ENCODE peak calls at places on chromosomes 6 and 20, in eight cellular contexts. F is neuronal stem cell; X is CD8-positive, alpha-beta T cell; W is thoracic aorta; N is CD4-positive, alpha-beta memory T cell; T is BE2C; B is heart right ventricle; E is H1. A is an unnamed sample.

GRCh38 chr6:149831380-149831820 is 32.8 kb downstream of the LRP11 start:
- DNase-seq in F (no peak), X (no peak), N (no peak), E (no peak), T (no peak), B (no peak), W (no peak), A (no peak)

GRCh38 chr6:17886891-17887290 is 100.5 kb downstream of the KIF13A start:
- DNase-seq in W (no peak), E (no peak), B (no peak), X (no peak), N (no peak), F (no peak), T (no peak), A (no peak)

GRCh38 chr20:16613954-16614353 is 40.7 kb upstream of the KIF16B start:
- DNase-seq in W (no peak), B (no peak), X (no peak), T (no peak), E (no peak), F (no peak), N (no peak), A (no peak)

GRCh38 chr20:31927758-31928157 is 24.1 kb downstream of the PDRG1 start:
- DNase-seq in X (no peak), W (no peak), N (no peak), B (no peak), E (no peak), T (no peak), F (no peak), A (no peak)

GRCh38 chr6:132964101-132964867 is 149.9 kb downstream of the RPS12 start:
- DNase-seq in E (no peak), T (peak; percentile 73), N (no peak), B (no peak), W (no peak), F (no peak), X (no peak), A (no peak)

GRCh38 chr6:45709834-45710233 is 305.8 kb downstream of the CLIC5 start:
- DNase-seq in F (no peak), W (no peak), B (no peak), T (no peak), E (no peak), X (no peak), N (no peak), A (no peak)

GRCh38 chr20:45995213-45996097 is 13.3 kb upstream of the MMP9 start:
- DNase-seq in W (no peak), N (no peak), T (no peak), E (no peak), X (no peak), B (no peak), F (no peak), A (no peak)

GRCh38 chr20:7497985-7498384 is 442.3 kb downstream of the HAO1 start:
- DNase-seq in T (no peak), E (no peak), X (no peak), F (no peak), W (no peak), B (no peak), N (no peak), A (no peak)

GRCh38 chr6:161613711-161614110 is 339.9 kb upstream of the AGPAT4 start:
- DNase-seq in B (no peak), X (no peak), T (no peak), W (no peak), F (no peak), N (no peak), E (no peak), A (no peak)

GRCh38 chr6:39228992-39229767 is at the start of gene KCNK5:
- DNase-seq in W (peak; percentile 15), N (peak; percentile 51), T (peak; percentile 85), B (peak; percentile 34), X (peak; percentile 44), F (peak; percentile 69), E (peak; percentile 80), A (peak; percentile 86)

GRCh38 chr20:46558511-46558959 is 8.1 kb upstream of the OCSTAMP start:
- DNase-seq in E (no peak), T (no peak), B (no peak), N (no peak), F (no peak), W (no peak), X (no peak), A (no peak)

GRCh38 chr6:78460711-78461110 is 406.6 kb upstream of the IRAK1BP1 start:
- DNase-seq in W (no peak), E (no peak), B (no peak), T (no peak), N (no peak), X (no peak), F (no peak), A (no peak)

GRCh38 chr6:166862287-166862977 is 93.9 kb downstream of the RNASET2 start:
- DNase-seq in W (no peak), X (no peak), T (peak; percentile 73), E (peak; percentile 41), F (peak; percentile 52), N (peak; percentile 50), B (peak; percentile 22), A (no peak)

GRCh38 chr20:32570401-32571190 is 14.5 kb downstream of the NOL4L start:
- DNase-seq in B (no peak), T (no peak), F (no peak), X (no peak), W (no peak), E (no peak), N (no peak), A (no peak)

GRCh38 chr20:50363479-50363878 is 146.7 kb upstream of the PTPN1 start:
- DNase-seq in N (no peak), X (no peak), E (no peak), W (no peak), T (no peak), B (no peak), F (no peak), A (no peak)

GRCh38 chr20:37395921-37396519 is 50.1 kb downstream of the SRC start:
- DNase-seq in F (no peak), T (peak; percentile 83), E (peak; percentile 39), N (no peak), W (no peak), B (no peak), X (no peak), A (no peak)

GRCh38 chr20:37396520-37397075 is 50.7 kb downstream of the SRC start:
- DNase-seq in N (no peak), B (no peak), W (no peak), X (no peak), T (peak; percentile 78), F (peak; percentile 92), E (peak; percentile 64), A (no peak)

GRCh38 chr20:37398750-37399621 is 53.0 kb downstream of the SRC start:
- DNase-seq in B (no peak), T (no peak), F (no peak), X (no peak), W (no peak), E (no peak), N (no peak), A (no peak)

GRCh38 chr20:37397954-37398749 is 52.2 kb downstream of the SRC start:
- DNase-seq in X (no peak), E (no peak), N (no peak), W (no peak), B (no peak), T (no peak), F (no peak), A (no peak)

GRCh38 chr20:37397076-37397953 is 51.4 kb downstream of the SRC start:
- DNase-seq in W (no peak), B (no peak), N (no peak), X (no peak), E (peak; percentile 33), F (no peak), T (no peak), A (no peak)
- H3K36me3 ChIP-seq in W (peaks cover 38% of the 10 kb centered on the region), B (no peaks in the 10 kb centered on the region), N (no peaks in the 10 kb centered on the region), X (no peaks in the 10 kb centered on the region), E (no peaks in the 10 kb centered on the region), F (peaks cover 29% of the 10 kb centered on the region), T (no peaks in the 10 kb centered on the region), A (peaks cover 14% of the 10 kb centered on the region)

GRCh38 chr20:9516658-9516987 is 2.2 kb downstream of the LAMP5 start:
- DNase-seq in F (no peak), W (no peak), N (no peak), B (no peak), T (no peak), X (no peak), E (no peak), A (no peak)
- H3K4me3 ChIP-seq in F (no peak overlapping the region), W (peak overlapping the region; percentile 60), N (no peak overlapping the region), B (peak overlapping the region; percentile 38), T (peak overlapping the region; percentile 84), X (no peak overlapping the region), E (peak overlapping the region; percentile 63), A (peak overlapping the region; percentile 22)

DNA sequence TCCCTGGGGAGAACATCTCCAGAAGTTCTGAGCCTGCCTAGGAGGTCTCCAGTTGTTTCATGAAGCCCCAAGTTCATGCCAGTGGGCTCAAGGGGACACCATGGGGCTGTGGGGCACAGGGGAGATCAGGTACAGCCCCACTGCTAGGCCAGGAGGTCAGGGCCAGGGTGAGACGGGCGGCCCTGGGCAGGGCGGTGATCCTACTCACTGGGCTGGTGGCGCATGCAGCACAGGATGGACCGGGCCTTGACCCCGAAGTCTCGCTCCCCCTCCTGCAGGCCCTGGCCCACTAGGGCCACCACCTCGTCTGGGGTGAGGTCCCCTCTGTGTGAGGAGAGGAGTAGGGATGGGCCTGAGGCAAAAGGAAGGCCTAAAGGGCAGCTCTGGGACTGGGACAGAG is 26.1 kb downstream of the ADA start:
- DNase-seq in E (no peak), B (no peak), F (no peak), T (no peak), W (no peak), X (no peak), N (no peak), A (no peak)
- H3K36me3 ChIP-seq in E (peaks cover under 1% of the 10 kb centered on the region), B (no peaks in the 10 kb centered on the region), F (peaks cover 33% of the 10 kb centered on the region), T (no peaks in the 10 kb centered on the region), W (no peaks in the 10 kb centered on the region), X (peaks cover 15% of the 10 kb centered on the region), N (peaks cover 65% of the 10 kb centered on the region), A (no peaks in the 10 kb centered on the region)

GRCh38 chr20:25076731-25077609 is 5.0 kb downstream of the VSX1 start:
- DNase-seq in X (no peak), E (no peak), N (no peak), B (no peak), T (no peak), W (no peak), F (no peak), A (no peak)
- H3K4me3 ChIP-seq in X (no peak overlapping the region), E (peak overlapping the region; percentile 51), N (no peak overlapping the region), B (peak overlapping the region; percentile 43), T (peak overlapping the region; percentile 33), W (peak overlapping the region; percentile 59), F (no peak overlapping the region), A (no peak overlapping the region)

GRCh38 chr6:4994741-4995140 is 9.1 kb downstream of the RPP40 start:
- DNase-seq in E (no peak), X (no peak), W (no peak), F (no peak), T (no peak), N (no peak), B (no peak), A (no peak)
- H3K36me3 ChIP-seq in E (no peaks in the 10 kb centered on the region), X (no peaks in the 10 kb centered on the region), W (peaks cover 7% of the 10 kb centered on the region), F (peaks cover 1% of the 10 kb centered on the region), T (no peaks in the 10 kb centered on the region), N (no peaks in the 10 kb centered on the region), B (no peaks in the 10 kb centered on the region), A (no peaks in the 10 kb centered on the region)

GRCh38 chr6:111871207-111871606 is 2.0 kb downstream of the FYN start:
- DNase-seq in E (no peak), X (no peak), N (peak; percentile 54), T (no peak), F (no peak), B (no peak), W (no peak), A (no peak)
- H3K4me3 ChIP-seq in E (peak overlapping the region; percentile 73), X (peak overlapping the region; percentile 91), N (peak overlapping the region; percentile 91), T (peak overlapping the region; percentile 87), F (peak overlapping the region; percentile 98), B (peak overlapping the region; percentile 81), W (peak overlapping the region; percentile 80), A (no peak overlapping the region)